ENCODE peak calls at places on chromosomes 16 and 17, in seven cellular contexts. E is esophagus muscularis mucosa, D is H1, Z is endothelial cell, U is AG09319, I is thoracic aorta, L is IMR-90. P is an unnamed sample.

GRCh38 chr16:69563605-69564580 is 1.9 kb upstream of the NFAT5 start:
- DNase-seq in L (peak), Z (no peak), I (no peak), U (no peak), D (peak), E (no peak), P (no peak)

GRCh38 chr17:36918260-36918691 is 19.0 kb upstream of the LHX1 start:
- DNase-seq in I (no peak), E (no peak), U (no peak), L (peak), D (no peak), Z (no peak), P (no peak)

GRCh38 chr17:57121308-57122042 is 36.4 kb downstream of the AKAP1 start:
- DNase-seq in L (peak), I (no peak), U (no peak), D (no peak), Z (peak), E (no peak), P (no peak)

GRCh38 chr16:79823644-79824043 is 223.1 kb upstream of the MAF start:
- DNase-seq in U (no peak), D (no peak), L (no peak), I (no peak), E (peak), Z (no peak), P (no peak)

GRCh38 chr17:77325537-77325825 is 184.7 kb downstream of the SEC14L1 start:
- DNase-seq in U (no peak), D (no peak), Z (no peak), E (no peak), I (no peak), L (no peak), P (no peak)

GRCh38 chr16:11016524-11016988 is 72.2 kb downstream of the CLEC16A start:
- DNase-seq in D (no peak), E (no peak), I (no peak), L (peak), U (no peak), Z (no peak), P (peak)

GRCh38 chr16:16120382-16121184 is 102.7 kb downstream of the ABCC6 start:
- DNase-seq in L (peak), I (no peak), U (no peak), Z (no peak), E (peak), D (no peak), P (no peak)

GRCh38 chr17:19328441-19329061 is 34.0 kb downstream of the B9D1 start:
- DNase-seq in U (no peak), D (no peak), E (no peak), Z (no peak), I (no peak), L (no peak), P (no peak)

GRCh38 chr16:72983728-72984350 is 64.1 kb downstream of the ZFHX3 start:
- DNase-seq in U (no peak), I (no peak), L (no peak), Z (no peak), E (no peak), D (no peak), P (peak)

GRCh38 chr17:64608571-64608981 is 53.5 kb downstream of the SMURF2 start:
- DNase-seq in U (no peak), D (no peak), E (no peak), I (no peak), Z (no peak), L (peak), P (no peak)

GRCh38 chr17:50689251-50689650 is 18.5 kb downstream of the ANKRD40 start:
- DNase-seq in Z (no peak), L (peak), E (no peak), D (no peak), I (no peak), U (no peak), P (no peak)

GRCh38 chr17:2563061-2563460 is 30.4 kb upstream of the PAFAH1B1 start:
- DNase-seq in Z (no peak), D (no peak), L (no peak), E (no peak), U (no peak), I (no peak), P (no peak)

GRCh38 chr16:4140652-4141051 is 24.4 kb upstream of the ADCY9 start:
- DNase-seq in U (no peak), D (no peak), Z (no peak), E (no peak), L (peak), I (no peak), P (no peak)

GRCh38 chr16:4652561-4652960 is 27.9 kb downstream of the MGRN1 start:
- DNase-seq in I (no peak), E (no peak), D (no peak), L (no peak), Z (no peak), U (no peak), P (no peak)

GRCh38 chr16:89711601-89712475 is 8.9 kb downstream of the VPS9D1 start:
- DNase-seq in I (no peak), Z (peak), E (no peak), D (peak), L (peak), U (no peak), P (no peak)

GRCh38 chr16:55037051-55037450 is 106.4 kb downstream of the IRX5 start:
- DNase-seq in E (no peak), U (no peak), Z (no peak), I (no peak), D (peak), L (no peak), P (peak)

GRCh38 chr17:4899341-4900230 is at the start of gene C17orf107:
- DNase-seq in U (peak), D (no peak), Z (peak), I (peak), E (peak), L (peak), P (peak)

GRCh38 chr17:20153231-20153630 is 144.1 kb downstream of the SPECC1 start:
- DNase-seq in L (no peak), E (no peak), U (no peak), D (no peak), I (no peak), Z (no peak), P (no peak)

GRCh38 chr17:47733414-47734288 is 615 bp downstream of the TBX21 start:
- DNase-seq in D (no peak), I (no peak), U (no peak), L (no peak), E (no peak), Z (no peak), P (peak)

GRCh38 chr17:13415877-13416416 is 185.8 kb downstream of the HS3ST3A1 start:
- DNase-seq in L (peak), Z (no peak), U (no peak), I (no peak), E (no peak), D (no peak), P (peak)

GRCh38 chr16:82609140-82609539 is 17.6 kb upstream of the CDH13 start:
- DNase-seq in L (no peak), Z (no peak), I (no peak), E (no peak), U (no peak), D (no peak), P (no peak)

GRCh38 chr16:11212819-11213196 is 43.2 kb downstream of the SOCS1 start:
- DNase-seq in D (no peak), Z (no peak), U (no peak), L (no peak), I (no peak), E (no peak), P (no peak)

GRCh38 chr17:33277436-33278100 is 15.5 kb downstream of the ASIC2 start:
- DNase-seq in U (no peak), L (no peak), Z (no peak), D (no peak), E (no peak), I (no peak), P (no peak)

GRCh38 chr17:6381526-6382135 is 53.3 kb downstream of the AIPL1 start:
- DNase-seq in I (no peak), D (no peak), Z (no peak), L (no peak), U (no peak), E (peak), P (no peak)

GRCh38 chr16:4263504-4264436 is 9.1 kb downstream of the TFAP4 start:
- DNase-seq in U (peak), Z (peak), I (no peak), D (peak), L (peak), E (peak), P (peak)

GRCh38 chr17:74645010-74645409 is 21.5 kb upstream of the CD300E start:
- DNase-seq in D (no peak), U (no peak), I (no peak), Z (no peak), E (no peak), L (no peak), P (no peak)

GRCh38 chr17:673200-673681 is 41.4 kb downstream of the VPS53 start:
- DNase-seq in D (peak), E (no peak), Z (no peak), L (peak), I (no peak), U (no peak), P (no peak)

GRCh38 chr16:25713785-25714570 is 22.2 kb downstream of the HS3ST4 start:
- DNase-seq in D (no peak), L (no peak), E (no peak), Z (no peak), I (no peak), U (no peak), P (no peak)

GRCh38 chr16:25709182-25709581 is 17.4 kb downstream of the HS3ST4 start:
- DNase-seq in L (no peak), D (no peak), U (no peak), I (no peak), Z (no peak), E (no peak), P (no peak)

GRCh38 chr16:25707553-25707952 is 15.8 kb downstream of the HS3ST4 start:
- DNase-seq in I (no peak), D (no peak), Z (no peak), E (no peak), U (no peak), L (no peak), P (no peak)

GRCh38 chr16:25707982-25708583 is 16.3 kb downstream of the HS3ST4 start:
- DNase-seq in Z (peak), L (no peak), U (no peak), D (peak), E (no peak), I (no peak), P (no peak)
- TF ChIP-seq CTCF in Z (peak), L (peak), U (peak), D (peak), E (no peak), I (no peak), P (no peak)

GRCh38 chr16:31507929-31508705 is at the start of gene RUSF1:
- DNase-seq in Z (peak), D (peak), I (peak), U (peak), L (peak), E (peak), P (peak)
- TF ChIP-seq CTCF in Z (no peak), D (no peak), I (no peak), U (no peak), L (no peak), E (no peak), P (no peak)

GRCh38 chr17:45441536-45442310 is 9.1 kb upstream of the ARHGAP27 start:
- DNase-seq in Z (no peak), E (no peak), U (no peak), D (no peak), I (no peak), L (no peak), P (no peak)
- TF ChIP-seq CTCF in Z (no peak), E (no peak), U (no peak), D (no peak), I (no peak), L (no peak), P (no peak)

DNA sequence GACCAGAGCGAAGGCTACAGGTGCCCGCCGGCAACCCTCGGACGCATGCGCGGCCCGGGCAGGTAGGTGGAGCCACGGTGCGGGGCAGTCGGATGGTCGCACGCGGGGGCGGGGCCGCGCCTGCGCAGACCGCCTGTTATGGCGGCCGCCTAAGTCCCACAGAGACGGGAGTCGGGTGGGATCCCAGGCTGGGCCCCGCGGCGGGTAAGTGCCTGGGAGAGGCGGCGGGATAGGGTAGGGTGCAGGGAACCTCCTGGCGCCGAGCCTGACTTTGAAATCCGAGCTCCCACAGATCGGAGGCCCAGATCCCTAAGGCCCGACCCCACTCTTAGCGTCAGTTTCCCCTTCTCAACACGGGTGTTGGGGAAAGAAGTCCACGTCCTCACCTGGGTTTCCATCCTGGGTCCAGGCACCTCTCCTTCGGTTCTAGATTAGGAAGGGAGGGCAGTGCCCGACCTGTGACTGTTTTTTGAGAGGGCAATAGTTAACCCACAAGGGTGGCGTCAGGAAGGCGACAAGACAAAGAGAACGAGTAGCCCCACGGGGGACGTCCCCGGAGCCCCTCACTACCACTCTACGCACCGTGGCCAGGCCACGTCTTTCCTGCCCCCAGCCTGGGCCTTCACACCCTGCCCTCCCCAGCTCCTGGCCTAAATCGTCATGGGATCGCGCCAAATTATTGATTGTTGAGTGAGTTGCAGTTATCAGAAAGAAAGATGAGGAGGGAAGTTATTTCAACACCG is at the start of gene METTL22:
- DNase-seq in U (peak), I (peak), Z (peak), L (peak), D (peak), E (peak), P (peak)
- TF ChIP-seq CTCF in U (no peak), I (no peak), Z (no peak), L (no peak), D (no peak), E (no peak), P (no peak)

GRCh38 chr17:8110456-8110804 is 7.9 kb downstream of the ALOXE3 start:
- DNase-seq in Z (no peak), I (no peak), D (no peak), E (no peak), U (no peak), L (no peak), P (no peak)
- TF ChIP-seq CTCF in Z (peak), I (no peak), D (no peak), E (no peak), U (no peak), L (no peak), P (no peak)

GRCh38 chr17:17780941-17781590 is 55.7 kb downstream of the SREBF1 start:
- DNase-seq in E (no peak), L (peak), I (no peak), Z (peak), D (peak), U (no peak), P (no peak)
- TF ChIP-seq CTCF in E (peak), L (peak), I (peak), Z (no peak), D (peak), U (no peak), P (no peak)

GRCh38 chr17:28573521-28573920 is 2.2 kb upstream of the PIGS start:
- DNase-seq in L (no peak), U (no peak), Z (no peak), E (no peak), D (no peak), I (no peak), P (no peak)

GRCh38 chr17:28575126-28575795 is 1.4 kb downstream of the ALDOC start:
- DNase-seq in Z (no peak), E (no peak), D (no peak), I (no peak), U (no peak), L (no peak), P (no peak)

GRCh38 chr17:28573966-28574480 is 2.7 kb downstream of the ALDOC start:
- DNase-seq in I (no peak), Z (no peak), D (no peak), E (no peak), U (no peak), L (no peak), P (no peak)

GRCh38 chr17:28572294-28573099 is 1.2 kb upstream of the PIGS start:
- DNase-seq in Z (no peak), E (no peak), U (no peak), D (no peak), I (no peak), L (no peak), P (no peak)

DNA sequence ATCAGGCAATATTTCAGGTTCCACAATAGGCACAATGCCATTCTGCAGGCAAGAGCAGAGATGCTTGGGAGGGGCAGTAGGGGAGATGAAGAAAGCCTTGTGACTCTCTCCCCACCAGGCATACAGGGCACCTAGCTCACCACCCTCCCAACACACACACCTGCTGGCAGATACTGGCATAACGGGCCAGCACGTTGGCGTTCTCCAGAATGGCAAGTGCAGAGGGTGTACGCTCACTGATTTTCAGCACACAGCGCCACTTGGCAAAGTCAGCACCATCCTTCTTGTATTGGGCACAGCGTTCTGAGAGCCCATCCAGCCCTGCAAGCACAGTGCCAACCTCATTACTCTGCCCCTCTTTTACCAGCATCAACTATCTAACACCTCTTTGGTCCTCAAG is 2.2 kb downstream of the ALDOC start:
- DNase-seq in I (no peak), E (no peak), U (no peak), Z (no peak), L (no peak), D (no peak), P (no peak)
- TF ChIP-seq CTCF in I (no peak), E (no peak), U (no peak), Z (no peak), L (no peak), D (peak), P (no peak)

DNA sequence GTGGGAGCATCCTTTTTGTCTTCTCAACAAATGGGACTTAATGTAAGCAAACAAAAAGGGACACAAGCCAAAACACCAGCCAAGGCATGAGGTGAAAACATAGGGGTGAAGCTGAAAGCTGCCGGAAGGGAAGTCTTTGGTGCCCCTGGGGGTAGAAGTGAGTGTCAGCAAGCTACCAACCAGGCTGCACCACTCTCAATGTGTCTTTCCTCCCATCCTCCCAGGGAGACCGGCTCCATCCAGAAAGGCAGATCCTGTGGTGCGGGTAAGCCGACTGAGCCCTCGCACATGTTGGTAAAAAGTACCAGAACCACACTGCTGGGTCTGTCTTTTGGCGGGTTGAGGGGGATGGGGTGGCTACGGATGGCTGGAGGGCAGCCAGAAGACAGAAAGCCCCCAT is 52.0 kb upstream of the SREBF1 start:
- DNase-seq in L (peak), E (no peak), I (no peak), D (no peak), Z (no peak), U (no peak), P (no peak)
- TF ChIP-seq CTCF in L (peak), E (no peak), I (no peak), D (peak), Z (no peak), U (no peak), P (no peak)

GRCh38 chr17:82493517-82493840 is 26.1 kb upstream of the FOXK2 start:
- DNase-seq in D (no peak), E (no peak), U (no peak), L (no peak), I (no peak), Z (no peak), P (no peak)

GRCh38 chr17:82495844-82496528 is 23.5 kb upstream of the FOXK2 start:
- DNase-seq in U (no peak), Z (no peak), I (no peak), D (peak), E (no peak), L (no peak), P (peak)

GRCh38 chr17:82497483-82498405 is 21.8 kb upstream of the FOXK2 start:
- DNase-seq in U (no peak), L (peak), D (peak), Z (peak), E (no peak), I (no peak), P (peak)

GRCh38 chr17:82494236-82495055 is 25.1 kb upstream of the FOXK2 start:
- DNase-seq in U (peak), D (peak), E (peak), Z (peak), L (peak), I (peak), P (peak)

GRCh38 chr17:82496529-82497434 is 22.8 kb upstream of the FOXK2 start:
- DNase-seq in D (peak), E (peak), U (peak), Z (peak), I (peak), L (peak), P (peak)
- TF ChIP-seq CTCF in D (no peak), E (no peak), U (no peak), Z (no peak), I (no peak), L (no peak), P (no peak)